ENCODE peak calls at places on chromosomes 12 and 14, in four cellular contexts. L, R, X and N are unnamed samples.

GRCh38 chr12:54357802-54358619 is 6.3 kb downstream of the GPR84 start:
- DNase-seq in L (no peak), X (no peak), R (peak; percentile 43), N (no peak)

GRCh38 chr14:94048676-94049624 is 22.8 kb downstream of the OTUB2 start:
- DNase-seq in X (peak; percentile 91), R (no peak), L (no peak), N (no peak)

GRCh38 chr14:65044596-65044959 is 57.7 kb downstream of the MAX start:
- DNase-seq in L (no peak), X (no peak), R (no peak), N (no peak)

GRCh38 chr12:132550014-132550802 is 60.2 kb downstream of the LRCOL1 start:
- DNase-seq in R (peak; percentile 9), X (no peak), L (no peak), N (peak; percentile 19)

GRCh38 chr14:97219356-97220017 is 422.3 kb downstream of the VRK1 start:
- DNase-seq in L (no peak), R (no peak), X (no peak), N (no peak)

GRCh38 chr12:44875417-44875953 is 630 bp downstream of the NELL2 start:
- DNase-seq in L (no peak), R (no peak), X (no peak), N (no peak)

GRCh38 chr14:96424104-96424989 is 32.4 kb downstream of the AK7 start:
- DNase-seq in R (peak; percentile 83), L (peak; percentile 13), X (peak; percentile 26), N (peak; percentile 62)

GRCh38 chr12:52850681-52851080 is 1.9 kb upstream of the KRT78 start:
- DNase-seq in R (no peak), L (no peak), X (no peak), N (no peak)

GRCh38 chr12:80702889-80703605 is 4.4 kb upstream of the MYF6 start:
- DNase-seq in X (no peak), L (no peak), R (peak; percentile 53), N (peak; percentile 82)

GRCh38 chr12:19759229-19759628 is 319.9 kb downstream of the AEBP2 start:
- DNase-seq in L (no peak), R (peak; percentile 79), X (no peak), N (peak; percentile 76)

GRCh38 chr12:55996715-55997534 is at the start of gene SUOX:
- DNase-seq in L (peak; percentile 97), R (peak; percentile 98), X (peak; percentile 94), N (peak; percentile 98)

GRCh38 chr12:43848786-43849185 is 12.9 kb downstream of the TMEM117 start:
- DNase-seq in R (no peak), L (no peak), X (no peak), N (no peak)

GRCh38 chr12:92275443-92276154 is 130.0 kb upstream of the BTG1 start:
- DNase-seq in R (no peak), L (no peak), X (no peak), N (no peak)

GRCh38 chr12:108649668-108650067 is 16.0 kb upstream of the SELPLG start:
- DNase-seq in R (peak; percentile 80), L (no peak), X (no peak), N (peak; percentile 60)

GRCh38 chr14:61514006-61514830 is 181.1 kb upstream of the HIF1A start:
- DNase-seq in R (peak; percentile 64), L (peak; percentile 40), X (peak; percentile 47), N (no peak)

GRCh38 chr12:80698847-80699542 is 8.4 kb upstream of the MYF6 start:
- DNase-seq in L (no peak), X (no peak), R (no peak), N (no peak)

GRCh38 chr12:120468271-120468845 is 1.2 kb downstream of the SRSF9 start:
- DNase-seq in L (peak; percentile 15), R (peak; percentile 74), X (no peak), N (peak; percentile 75)

GRCh38 chr12:43937947-43938346 is 102.1 kb downstream of the TMEM117 start:
- DNase-seq in R (peak; percentile 18), L (no peak), X (peak; percentile 12), N (no peak)

GRCh38 chr12:30219047-30219446 is 435.3 kb upstream of the TMTC1 start:
- DNase-seq in R (no peak), X (no peak), L (no peak), N (peak; percentile 4)

GRCh38 chr12:49131973-49132461 is 822 bp upstream of the TUBA1B start:
- DNase-seq in R (peak; percentile 58), X (peak; percentile 35), L (no peak), N (peak; percentile 44)

GRCh38 chr12:107574691-107575090 is 110.9 kb upstream of the PWP1 start:
- DNase-seq in L (no peak), X (no peak), R (no peak), N (no peak)

GRCh38 chr14:63759454-63759853 is 31.6 kb upstream of the SGPP1 start:
- DNase-seq in R (peak; percentile 29), L (peak; percentile 8), X (no peak), N (peak; percentile 18)

GRCh38 chr14:59126714-59127436 is 61.6 kb upstream of the DAAM1 start:
- DNase-seq in R (peak; percentile 79), X (peak; percentile 34), L (peak; percentile 18), N (peak; percentile 39)

GRCh38 chr14:65412881-65413738 is 580 bp downstream of the FUT8 start:
- DNase-seq in L (peak; percentile 12), X (no peak), R (peak; percentile 32), N (peak; percentile 72)

DNA sequence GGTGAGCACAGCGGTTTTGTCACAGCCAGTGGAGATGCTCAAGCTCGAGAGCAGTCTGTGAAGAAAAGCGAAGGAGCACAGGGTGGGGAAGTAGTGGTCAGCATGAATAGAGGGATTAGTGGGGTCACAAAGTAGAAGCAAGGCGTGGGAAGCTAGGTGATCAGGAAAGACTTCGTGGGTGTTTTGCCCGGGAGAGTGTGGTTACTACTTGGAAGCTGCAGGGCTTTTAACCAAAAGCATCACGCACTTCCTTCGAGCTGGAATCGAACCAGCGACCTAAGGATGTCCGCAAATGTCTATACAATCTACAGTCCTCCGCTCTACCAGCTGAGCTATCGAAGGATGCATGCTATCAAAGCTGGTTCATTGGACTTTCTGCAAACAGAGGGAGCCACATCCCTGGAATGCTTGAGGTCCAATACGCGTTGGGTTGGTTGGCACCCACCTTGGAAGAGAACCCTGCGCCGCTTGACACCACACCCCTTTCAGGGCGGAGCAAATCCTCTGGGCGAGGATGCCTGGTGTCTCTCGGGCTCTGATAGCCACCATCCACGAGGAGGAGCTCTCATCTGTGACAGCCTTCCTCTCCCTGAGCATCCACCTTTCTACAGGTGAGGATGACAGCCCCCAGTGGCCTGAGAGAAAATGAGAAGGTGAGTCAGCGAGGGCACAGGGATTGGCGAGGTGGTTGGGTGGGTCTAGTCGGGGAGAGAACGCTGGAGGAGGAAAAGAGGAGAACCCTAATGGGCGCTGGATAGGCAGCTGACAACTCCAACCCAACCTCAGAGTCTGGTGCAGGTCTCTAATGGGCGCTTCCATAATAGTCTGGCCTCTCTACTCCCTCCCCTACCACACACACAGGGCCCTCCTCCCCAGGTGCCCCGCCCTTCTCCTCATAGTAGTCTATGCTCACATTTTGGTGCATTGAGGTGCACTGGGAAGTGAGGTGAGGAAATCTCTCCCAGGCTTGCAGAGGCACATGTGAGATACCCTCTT is 16.0 kb upstream of the OR6S1 start:
- DNase-seq in L (no peak), R (no peak), X (no peak), N (peak; percentile 7)
- TF ChIP-seq CTCF in L (no peak), R (no peak), X (no peak), N (no peak)

DNA sequence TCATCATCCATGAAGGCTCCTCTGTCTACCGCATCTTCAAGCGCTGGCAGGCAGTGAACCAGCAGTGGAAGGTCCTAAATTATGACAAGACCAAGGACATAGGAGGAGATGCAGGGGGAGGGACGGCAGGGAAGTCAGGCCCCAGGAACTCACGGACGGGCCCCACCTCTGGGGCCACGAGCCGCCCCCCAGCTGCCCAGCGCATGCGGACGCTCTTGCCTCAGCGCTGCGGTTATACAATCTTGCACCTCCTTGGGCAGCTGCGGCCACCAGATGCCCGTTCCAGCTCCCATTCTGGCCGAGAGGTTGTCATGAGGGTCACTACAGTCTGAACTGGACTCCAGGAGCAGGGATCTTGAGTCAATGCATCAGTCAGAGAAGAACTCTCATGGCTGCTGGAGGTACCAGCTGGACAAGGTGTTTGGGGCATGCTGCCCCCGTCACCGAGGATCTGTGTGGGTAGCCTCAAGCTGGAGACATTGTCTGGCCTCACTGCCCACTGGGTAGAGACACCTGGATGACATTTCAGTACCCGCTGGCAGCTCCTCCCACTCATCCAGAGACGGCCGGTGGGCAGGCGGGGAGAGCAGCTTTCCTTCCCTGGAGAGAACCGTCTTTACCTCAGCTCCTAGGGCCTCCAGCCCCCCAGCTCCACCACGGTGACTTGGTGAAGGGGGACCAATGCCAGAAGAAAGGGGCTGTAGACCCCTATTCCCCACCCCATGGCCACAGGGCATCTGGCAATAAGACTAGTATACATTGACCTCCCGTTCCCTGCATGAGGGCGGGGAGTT is 3.9 kb downstream of the MARCHF9 start:
- DNase-seq in X (no peak), L (no peak), R (no peak), N (no peak)
- TF ChIP-seq CTCF in X (no peak), L (no peak), R (no peak), N (no peak)

GRCh38 chr14:100663528-100664052 is 63.1 kb upstream of the DLK1 start:
- DNase-seq in R (no peak), L (no peak), X (no peak), N (no peak)
- TF ChIP-seq CTCF in R (no peak), L (peak; percentile 8), X (no peak), N (no peak)

DNA sequence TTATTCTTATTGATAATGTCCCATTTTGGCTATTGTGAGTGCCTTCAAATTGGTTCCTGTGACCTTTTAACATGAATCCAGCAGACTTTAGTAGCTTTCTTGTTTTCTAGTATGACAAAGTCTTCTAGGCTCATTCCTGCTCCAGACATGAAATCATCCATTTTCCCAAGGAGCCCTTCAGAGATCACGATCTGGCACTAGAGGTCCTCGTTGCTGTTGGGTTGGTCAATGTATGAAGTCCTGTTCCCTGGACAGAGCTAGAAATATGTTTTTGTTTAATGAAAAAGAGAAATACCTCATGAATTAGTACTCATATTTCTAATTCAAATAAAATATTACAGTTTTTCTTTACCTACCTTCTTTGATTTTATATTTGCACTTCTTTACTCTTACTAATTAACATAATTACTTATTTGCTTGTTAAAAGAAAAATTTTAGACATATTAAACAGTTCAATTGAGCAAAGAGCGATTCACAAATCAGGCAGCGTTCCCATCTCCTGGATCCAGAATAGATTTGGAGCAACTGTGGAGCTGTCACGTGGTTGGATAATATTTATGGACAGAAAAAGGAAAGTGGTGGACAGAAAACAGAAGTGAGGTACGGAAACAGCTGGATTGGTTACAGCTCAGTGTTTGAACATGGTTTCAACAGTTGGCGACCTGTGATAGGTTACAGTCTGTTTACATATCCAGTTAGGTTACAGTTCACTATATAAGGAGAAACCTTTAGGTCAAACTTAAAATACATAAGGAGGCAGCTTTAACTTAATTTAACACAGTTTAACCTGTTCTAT is 19.8 kb upstream of the FAM234B start:
- DNase-seq in L (no peak), R (peak; percentile 86), X (no peak), N (peak; percentile 76)
- TF ChIP-seq CTCF in L (peak; percentile 37), R (peak; percentile 47), X (peak; percentile 77), N (peak; percentile 74)